ENCODE peak calls at places on chromosomes 4 and X, in four cellular contexts. One of them, this sample, is unnamed.

GRCh38 chr4:166128452-166128851 is 255.4 kb downstream of the TLL1 start:
- DNase-seq in type B pancreatic cell: no peak
- DNase-seq in mesenchymal stem cell: no peak
- DNase-seq in T-helper 2 cell: no peak
- DNase-seq in this sample: no peak

GRCh38 chr4:109978704-109979103 is 66.0 kb downstream of the EGF start:
- DNase-seq in type B pancreatic cell: no peak
- DNase-seq in mesenchymal stem cell: no peak
- DNase-seq in T-helper 2 cell: no peak
- DNase-seq in this sample: no peak

GRCh38 chr4:31045724-31046318 is 325.7 kb downstream of the PCDH7 start:
- DNase-seq in type B pancreatic cell: no peak
- DNase-seq in mesenchymal stem cell: no peak
- DNase-seq in T-helper 2 cell: no peak
- DNase-seq in this sample: no peak

GRCh38 chrX:69555396-69556023 is 51.4 kb downstream of the NALF2 start:
- DNase-seq in type B pancreatic cell: no peak
- DNase-seq in mesenchymal stem cell: no peak
- DNase-seq in T-helper 2 cell: no peak
- DNase-seq in this sample: no peak

GRCh38 chrX:13367950-13368349 is 48.1 kb upstream of the ATXN3L start:
- DNase-seq in type B pancreatic cell: no peak
- DNase-seq in mesenchymal stem cell: no peak
- DNase-seq in T-helper 2 cell: no peak
- DNase-seq in this sample: no peak

GRCh38 chrX:134782796-134783195 is 124.5 kb upstream of the PLAC1 start:
- DNase-seq in type B pancreatic cell: no peak
- DNase-seq in mesenchymal stem cell: peak
- DNase-seq in T-helper 2 cell: no peak
- DNase-seq in this sample: no peak

GRCh38 chr4:138398297-138398696 is 156.1 kb upstream of the SLC7A11 start:
- DNase-seq in type B pancreatic cell: no peak
- DNase-seq in mesenchymal stem cell: no peak
- DNase-seq in T-helper 2 cell: no peak
- DNase-seq in this sample: no peak

GRCh38 chr4:140019619-140020367 is 134.2 kb downstream of the MAML3 start:
- DNase-seq in type B pancreatic cell: no peak
- DNase-seq in mesenchymal stem cell: no peak
- DNase-seq in T-helper 2 cell: no peak
- DNase-seq in this sample: no peak

GRCh38 chr4:169557061-169557636 is 55.2 kb downstream of the NEK1 start:
- DNase-seq in type B pancreatic cell: no peak
- DNase-seq in mesenchymal stem cell: no peak
- DNase-seq in T-helper 2 cell: no peak
- DNase-seq in this sample: no peak

GRCh38 chrX:150051096-150051495 is 112.8 kb upstream of the EOLA2 start:
- DNase-seq in type B pancreatic cell: no peak
- DNase-seq in mesenchymal stem cell: no peak
- DNase-seq in T-helper 2 cell: no peak
- DNase-seq in this sample: no peak

GRCh38 chr4:141121768-141122415 is 11.4 kb downstream of the RNF150 start:
- DNase-seq in type B pancreatic cell: no peak
- DNase-seq in mesenchymal stem cell: no peak
- DNase-seq in T-helper 2 cell: no peak
- DNase-seq in this sample: no peak

GRCh38 chrX:118943102-118943501 is 31.3 kb upstream of the LONRF3 start:
- DNase-seq in type B pancreatic cell: no peak
- DNase-seq in mesenchymal stem cell: no peak
- DNase-seq in T-helper 2 cell: no peak
- DNase-seq in this sample: no peak

GRCh38 chrX:153392642-153393321 is 8.4 kb downstream of the PNMA6E start:
- DNase-seq in type B pancreatic cell: no peak
- DNase-seq in mesenchymal stem cell: no peak
- DNase-seq in T-helper 2 cell: no peak
- DNase-seq in this sample: no peak

GRCh38 chrX:78103001-78103634 is 930 bp upstream of the PGK1 start:
- DNase-seq in type B pancreatic cell: no peak
- DNase-seq in mesenchymal stem cell: no peak
- DNase-seq in T-helper 2 cell: no peak
- DNase-seq in this sample: no peak

GRCh38 chr4:18214656-18215055 is 193.1 kb upstream of the LCORL start:
- DNase-seq in type B pancreatic cell: no peak
- DNase-seq in mesenchymal stem cell: no peak
- DNase-seq in T-helper 2 cell: no peak
- DNase-seq in this sample: no peak